ENCODE peak calls at places on chromosomes 3 and 15, in eight cellular contexts. Y is NCI-H1417; T is stromal cell of bone marrow; Q is tibial nerve; V is stimulated activated CD4-positive, alpha-beta T cell treated with anti-CD3 and anti-CD28 coated beads, Interleukin-12 subunit alpha, Interleukin-12 subunit beta, amount 100 ng/mL, for 4 hours; L is stimulated activated naive CD8-positive, alpha-beta T cell treated with anti-CD3 and anti-CD28 coated beads, Interleukin-15, amount 100 ng/mL, for 72 hours; A is cardiac septum; K is Kasumi-1. M is an unnamed sample.

GRCh38 chr15:98177950-98178848 is 217.7 kb downstream of the ARRDC4 start:
- DNase-seq in Q (no peak), Y (peak; percentile 23), K (peak; percentile 90), L (peak; percentile 20), V (no peak), A (no peak), T (peak; percentile 49), M (no peak)

GRCh38 chr3:84885199-84885882 is 73.4 kb upstream of the CADM2 start:
- DNase-seq in V (no peak), A (no peak), K (no peak), L (no peak), Y (no peak), Q (no peak), T (no peak), M (no peak)

GRCh38 chr3:18813300-18813699 is 335.0 kb upstream of the KCNH8 start:
- DNase-seq in V (no peak), A (no peak), L (no peak), Q (no peak), K (no peak), T (no peak), Y (no peak), M (no peak)

GRCh38 chr3:23203651-23204111 is 554 bp downstream of the UBE2E2 start:
- DNase-seq in V (peak; percentile 10), L (peak; percentile 19), A (no peak), Y (no peak), T (no peak), Q (no peak), K (peak; percentile 57), M (no peak)

GRCh38 chr3:116707531-116707930 is 2.0 kb upstream of the TUSC7 start:
- DNase-seq in L (no peak), V (no peak), Y (no peak), K (no peak), Q (no peak), T (no peak), A (no peak), M (no peak)

GRCh38 chr3:98325055-98325454 is 28.6 kb upstream of the OR5K4 start:
- DNase-seq in Q (no peak), K (no peak), L (no peak), V (no peak), A (no peak), T (no peak), Y (peak; percentile 3), M (no peak)

GRCh38 chr15:71295242-71296031 is 180.2 kb downstream of the THSD4 start:
- DNase-seq in V (no peak), T (peak; percentile 97), A (no peak), Y (no peak), L (peak; percentile 10), Q (no peak), K (no peak), M (no peak)

GRCh38 chr3:12812812-12813211 is 16.3 kb downstream of the CAND2 start:
- DNase-seq in A (no peak), V (no peak), L (no peak), Y (no peak), K (no peak), Q (no peak), T (no peak), M (no peak)

GRCh38 chr3:141728355-141728892 is 9.7 kb upstream of the RNF7 start:
- DNase-seq in K (no peak), Y (no peak), L (no peak), Q (no peak), T (no peak), V (no peak), A (no peak), M (no peak)

GRCh38 chr3:71525376-71525775 is 58.2 kb downstream of the FOXP1 start:
- DNase-seq in L (no peak), T (no peak), V (no peak), Q (no peak), Y (no peak), A (no peak), K (peak; percentile 21), M (no peak)

GRCh38 chr3:187165144-187165543 is 25.8 kb upstream of the RPL39L start:
- DNase-seq in V (no peak), K (peak; percentile 87), L (peak; percentile 28), Y (peak; percentile 85), T (peak; percentile 41), Q (no peak), A (no peak), M (no peak)

GRCh38 chr15:41507820-41508290 is 5.8 kb downstream of the LTK start:
- DNase-seq in Y (no peak), Q (no peak), K (no peak), L (no peak), A (no peak), V (no peak), T (no peak), M (no peak)

GRCh38 chr15:90099072-90099867 is 3.0 kb downstream of the IDH2 start:
- DNase-seq in Q (no peak), K (no peak), L (peak; percentile 58), Y (no peak), V (no peak), A (no peak), T (no peak), M (no peak)

GRCh38 chr15:92076536-92076935 is 223.0 kb downstream of the SLCO3A1 start:
- DNase-seq in Y (no peak), K (no peak), T (no peak), L (no peak), V (no peak), A (no peak), Q (no peak), M (no peak)

GRCh38 chr3:155890671-155891190 is 20.3 kb downstream of the GMPS start:
- DNase-seq in T (peak; percentile 35), L (no peak), Y (no peak), K (no peak), A (no peak), Q (no peak), V (no peak), M (no peak)

GRCh38 chr15:67149859-67150824 is 84.7 kb downstream of the SMAD3 start:
- DNase-seq in Q (no peak), V (peak; percentile 26), K (peak; percentile 16), Y (no peak), L (peak; percentile 37), A (peak; percentile 77), T (peak; percentile 98), M (no peak)

GRCh38 chr3:141372656-141373055 is 4.4 kb downstream of the ZBTB38 start:
- DNase-seq in A (no peak), Q (no peak), L (no peak), V (no peak), K (no peak), Y (no peak), T (no peak), M (no peak)

GRCh38 chr15:81085213-81085612 is 48.9 kb upstream of the CFAP161 start:
- DNase-seq in K (no peak), Y (no peak), Q (no peak), L (no peak), A (no peak), T (no peak), V (no peak), M (no peak)

GRCh38 chr15:64070106-64070505 is 23.5 kb downstream of the CIAO2A start:
- DNase-seq in V (no peak), Y (no peak), K (no peak), T (no peak), L (no peak), A (no peak), Q (no peak), M (no peak)

GRCh38 chr3:130354430-130354829 is 9.0 kb downstream of the COL6A5 start:
- DNase-seq in K (peak; percentile 82), Y (peak; percentile 64), A (no peak), V (no peak), Q (no peak), T (no peak), L (no peak), M (no peak)

GRCh38 chr3:76873509-76874242 is 166.2 kb upstream of the ROBO2 start:
- DNase-seq in T (no peak), Y (no peak), K (no peak), A (no peak), L (no peak), V (no peak), Q (no peak), M (no peak)

GRCh38 chr3:31409866-31410265 is 122.9 kb upstream of the STT3B start:
- DNase-seq in Y (no peak), A (no peak), Q (no peak), L (no peak), V (no peak), K (no peak), T (no peak), M (no peak)

GRCh38 chr3:57815034-57815433 is 58.9 kb downstream of the SLMAP start:
- DNase-seq in T (no peak), Y (no peak), Q (no peak), A (no peak), V (no peak), L (peak; percentile 26), K (no peak), M (no peak)

GRCh38 chr3:45909542-45909941 is 23.2 kb downstream of the CCR9 start:
- DNase-seq in K (no peak), V (no peak), Q (no peak), T (no peak), L (no peak), Y (no peak), A (peak; percentile 53), M (no peak)

GRCh38 chr15:77122576-77122975 is 51.7 kb upstream of the TSPAN3 start:
- DNase-seq in A (no peak), Q (no peak), K (no peak), T (no peak), L (no peak), Y (no peak), V (no peak), M (no peak)

GRCh38 chr15:62886431-62887071 is 156.0 kb upstream of the TPM1 start:
- DNase-seq in K (no peak), Y (no peak), Q (no peak), L (no peak), T (no peak), A (no peak), V (no peak), M (no peak)

GRCh38 chr15:92907880-92908279 is 7.8 kb downstream of the CHD2 start:
- DNase-seq in K (no peak), Y (no peak), Q (no peak), V (no peak), A (no peak), T (peak; percentile 91), L (no peak), M (no peak)

GRCh38 chr15:59245583-59245982 is 38.9 kb downstream of the LDHAL6B start:
- DNase-seq in V (no peak), Q (no peak), T (no peak), A (no peak), Y (no peak), K (no peak), L (no peak), M (no peak)

GRCh38 chr15:99209326-99209725 is 40.1 kb downstream of the TTC23 start:
- DNase-seq in Y (no peak), A (no peak), Q (no peak), L (no peak), T (no peak), V (no peak), K (no peak), M (no peak)

GRCh38 chr15:66292261-66293084 is 895 bp upstream of the DIS3L start:
- DNase-seq in V (no peak), T (no peak), L (no peak), A (no peak), Y (no peak), Q (no peak), K (peak; percentile 28), M (no peak)

GRCh38 chr3:32913790-32914446 is 37.5 kb upstream of the CCR4 start:
- DNase-seq in K (no peak), A (no peak), L (no peak), Y (no peak), Q (peak; percentile 69), V (no peak), T (peak; percentile 29), M (peak; percentile 48)

GRCh38 chr3:48425281-48425812 is 4.5 kb downstream of the PLXNB1 start:
- DNase-seq in A (no peak), K (no peak), V (no peak), L (no peak), Y (no peak), Q (no peak), T (no peak), M (no peak)

GRCh38 chr3:135927170-135927569 is 38.4 kb upstream of the PPP2R3A start:
- DNase-seq in A (no peak), L (no peak), V (no peak), Y (no peak), Q (no peak), T (no peak), K (peak; percentile 8), M (no peak)

GRCh38 chr3:78724886-78725285 is 1042.9 kb downstream of the ROBO1 start:
- DNase-seq in T (no peak), A (no peak), K (peak; percentile 16), Q (no peak), V (no peak), L (no peak), Y (no peak), M (no peak)